ENCODE peak calls at places on chromosomes 7 and 10, in five cellular contexts. O, Q, W, F and Z are unnamed samples.

GRCh38 chr10:132677905-132678298 is 108.0 kb downstream of the NKX6-2 start:
- DNase-seq in O (no peak), Q (no peak), W (no peak), F (no peak), Z (no peak)

GRCh38 chr7:70571986-70572385 is 560.0 kb upstream of the GALNT17 start:
- DNase-seq in O (no peak), Q (no peak), W (no peak), F (no peak), Z (no peak)

GRCh38 chr10:79023489-79024162 is 45.1 kb upstream of the ZMIZ1 start:
- DNase-seq in O (no peak), Q (no peak), W (no peak), F (no peak), Z (no peak)

GRCh38 chr10:109866995-109867635 is 56.2 kb downstream of the XPNPEP1 start:
- DNase-seq in O (no peak), Q (no peak), W (no peak), F (no peak), Z (no peak)

GRCh38 chr10:119375574-119376265 is 166.8 kb downstream of the RGS10 start:
- DNase-seq in O (no peak), Q (no peak), W (no peak), F (no peak), Z (peak)

GRCh38 chr7:87193912-87194311 is 25.6 kb downstream of the TMEM243 start:
- DNase-seq in O (no peak), Q (no peak), W (no peak), F (no peak), Z (no peak)

GRCh38 chr7:49783446-49783845 is 10.0 kb downstream of the VWC2 start:
- DNase-seq in O (no peak), Q (no peak), W (no peak), F (no peak), Z (no peak)

GRCh38 chr7:20598479-20599419 is 16.7 kb upstream of the ABCB5 start:
- DNase-seq in O (peak), Q (no peak), W (peak), F (peak), Z (peak)

GRCh38 chr10:113183543-113183942 is 233.5 kb downstream of the TCF7L2 start:
- DNase-seq in O (no peak), Q (no peak), W (no peak), F (no peak), Z (no peak)

GRCh38 chr7:105664816-105665525 is 83.7 kb upstream of the EFCAB10 start:
- DNase-seq in O (no peak), Q (no peak), W (no peak), F (no peak), Z (peak)

GRCh38 chr7:27586825-27587224 is 75.9 kb downstream of the HIBADH start:
- DNase-seq in O (no peak), Q (peak), W (no peak), F (no peak), Z (peak)

GRCh38 chr7:44678468-44679179 is 70.0 kb upstream of the ZMIZ2 start:
- DNase-seq in O (peak), Q (no peak), W (no peak), F (no peak), Z (peak)

GRCh38 chr10:71159892-71160291 is 52.5 kb upstream of the UNC5B start:
- DNase-seq in O (no peak), Q (no peak), W (no peak), F (no peak), Z (no peak)

GRCh38 chr10:119370046-119370770 is 162.8 kb downstream of the GRK5 start:
- DNase-seq in O (no peak), Q (no peak), W (no peak), F (no peak), Z (peak)

GRCh38 chr10:55091691-55092328 is 290.8 kb upstream of the PCDH15 start:
- DNase-seq in O (peak), Q (no peak), W (no peak), F (no peak), Z (no peak)

GRCh38 chr10:70267161-70267933 is 16.5 kb downstream of the NPFFR1 start:
- DNase-seq in O (peak), Q (no peak), W (no peak), F (peak), Z (peak)

GRCh38 chr7:130127404-130128395 is 57.4 kb downstream of the KLHDC10 start:
- DNase-seq in O (no peak), Q (no peak), W (no peak), F (no peak), Z (no peak)

GRCh38 chr7:114414151-114415053 is at the start of gene FOXP2:
- DNase-seq in O (no peak), Q (no peak), W (no peak), F (no peak), Z (no peak)

GRCh38 chr7:16067695-16068094 is 353.6 kb downstream of the CRPPA start:
- DNase-seq in O (no peak), Q (no peak), W (no peak), F (no peak), Z (peak)

GRCh38 chr7:139828880-139829653 is at the start of gene TBXAS1:
- DNase-seq in O (no peak), Q (no peak), W (no peak), F (no peak), Z (no peak)